ENCODE peak calls at places on chromosomes 16 and 17, in five cellular contexts. P is tibial artery, Y is A549, H is left ventricle myocardium inferior, L is H1. F is an unnamed sample.

GRCh38 chr17:13088666-13089065 is 70.8 kb upstream of the ELAC2 start:
- DNase-seq in P (no peak), Y (no peak), H (no peak), L (no peak), F (no peak)

GRCh38 chr16:75304521-75305363 is 53.3 kb upstream of the BCAR1 start:
- DNase-seq in P (peak; percentile 74), Y (peak; percentile 23), H (peak; percentile 41), L (no peak), F (peak; percentile 79)

GRCh38 chr16:57084257-57084770 is 8.1 kb upstream of the CPNE2 start:
- DNase-seq in P (peak; percentile 80), Y (peak; percentile 93), H (peak; percentile 55), L (peak; percentile 53), F (peak; percentile 73)

GRCh38 chr17:61127960-61128359 is 271.7 kb upstream of the TBX2 start:
- DNase-seq in P (no peak), Y (no peak), H (no peak), L (no peak), F (no peak)

GRCh38 chr17:77358801-77359716 is 218.3 kb downstream of the SEC14L1 start:
- DNase-seq in P (no peak), Y (no peak), H (no peak), L (no peak), F (no peak)

GRCh38 chr16:25095636-25096035 is 15.9 kb upstream of the LCMT1 start:
- DNase-seq in P (no peak), Y (no peak), H (no peak), L (no peak), F (no peak)

GRCh38 chr16:49890876-49891275 is 35.0 kb upstream of the ZNF423 start:
- DNase-seq in P (no peak), Y (no peak), H (no peak), L (peak; percentile 38), F (peak; percentile 63)

GRCh38 chr17:5563451-5563850 is 20.9 kb downstream of the NLRP1 start:
- DNase-seq in P (no peak), Y (no peak), H (no peak), L (no peak), F (no peak)

GRCh38 chr17:5422505-5422904 is 2.5 kb downstream of the RPAIN start:
- DNase-seq in P (no peak), Y (peak; percentile 50), H (no peak), L (no peak), F (no peak)

GRCh38 chr17:59406278-59406677 is 74.8 kb downstream of the YPEL2 start:
- DNase-seq in P (no peak), Y (no peak), H (no peak), L (no peak), F (no peak)

GRCh38 chr17:81128774-81129173 is 36.5 kb upstream of the PVALEF start:
- DNase-seq in P (no peak), Y (no peak), H (no peak), L (no peak), F (no peak)

GRCh38 chr16:1002399-1003161 is 21.0 kb downstream of the SOX8 start:
- DNase-seq in P (no peak), Y (peak; percentile 95), H (no peak), L (no peak), F (peak; percentile 39)

GRCh38 chr17:76562734-76563148 is 22.9 kb downstream of the PRCD start:
- DNase-seq in P (no peak), Y (no peak), H (no peak), L (no peak), F (no peak)

GRCh38 chr17:48835971-48836370 is 5.1 kb downstream of the CALCOCO2 start:
- DNase-seq in P (no peak), Y (no peak), H (no peak), L (no peak), F (no peak)
- H3K4me1 ChIP-seq in P (peaks cover 47% of the 10 kb centered on the region), Y (peaks cover 24% of the 10 kb centered on the region), H (peaks cover 100% of the 10 kb centered on the region), L (no peaks in the 10 kb centered on the region), F (peaks cover 29% of the 10 kb centered on the region)

GRCh38 chr17:53316073-53316472 is 506.7 kb upstream of the KIF2B start:
- DNase-seq in P (no peak), Y (no peak), H (no peak), L (no peak), F (no peak)

GRCh38 chr17:53313746-53314145 is 509.0 kb upstream of the KIF2B start:
- DNase-seq in P (no peak), Y (no peak), H (no peak), L (no peak), F (no peak)

GRCh38 chr17:53319947-53320346 is 502.8 kb upstream of the KIF2B start:
- DNase-seq in P (no peak), Y (no peak), H (no peak), L (no peak), F (no peak)

DNA sequence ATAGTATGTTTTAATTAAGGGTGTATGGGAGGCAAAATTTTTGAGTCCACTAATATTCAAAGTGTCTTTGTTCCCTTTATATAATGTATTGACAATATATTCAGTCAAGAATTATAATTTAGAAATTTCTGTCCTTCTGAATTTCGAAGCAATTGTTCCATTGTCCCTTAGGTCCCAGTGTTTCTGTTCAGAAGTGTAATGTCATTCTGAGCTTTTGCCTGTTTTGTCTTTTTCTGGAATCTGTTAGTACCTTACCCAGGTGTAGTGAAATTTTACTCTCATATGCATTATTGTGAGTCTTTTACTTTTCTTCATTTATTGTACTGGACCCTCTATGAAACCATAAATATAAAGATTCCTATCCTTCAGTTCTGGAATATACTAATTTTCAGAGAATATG is 505.7 kb upstream of the KIF2B start:
- DNase-seq in P (no peak), Y (no peak), H (no peak), L (no peak), F (no peak)
- H3K9me3 ChIP-seq in P (no peaks in the 10 kb centered on the region), Y (peaks cover 9% of the 10 kb centered on the region), H (peaks cover 32% of the 10 kb centered on the region), L (peaks cover 2% of the 10 kb centered on the region), F (no peaks in the 10 kb centered on the region)

DNA sequence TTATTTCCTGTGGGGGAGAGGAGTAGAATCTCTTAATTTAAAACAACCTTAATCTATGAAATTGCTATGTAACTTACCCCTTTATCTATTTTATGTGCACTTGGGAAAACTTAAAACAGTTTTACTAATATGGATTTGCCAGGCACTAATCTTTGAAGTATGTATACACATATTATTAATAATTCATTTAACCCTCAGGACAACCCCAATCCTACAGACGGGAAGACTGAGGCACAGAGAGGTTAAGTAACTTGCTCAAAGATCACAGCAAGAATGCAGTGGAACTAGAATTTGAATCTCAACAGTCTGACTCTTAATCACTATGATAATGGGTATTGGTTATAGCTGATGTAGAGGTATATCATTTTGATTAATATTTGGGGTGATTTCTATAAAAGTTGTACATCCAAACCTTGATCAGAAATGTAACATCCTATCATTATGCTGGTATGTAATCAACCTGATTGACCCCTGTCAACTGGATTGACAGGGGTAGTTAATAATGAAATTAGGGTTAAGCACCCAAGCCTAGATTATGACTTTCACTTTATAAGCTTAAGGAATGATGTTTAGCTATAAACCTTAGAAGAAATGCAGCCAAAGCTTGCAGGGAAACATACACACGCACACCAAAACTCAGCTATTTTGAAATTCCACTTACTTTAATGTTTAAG is 1.6 kb downstream of the MYO1D start:
- DNase-seq in P (no peak), Y (no peak), H (no peak), L (no peak), F (no peak)
- H3K4me3 ChIP-seq in P (peak overlapping the region; percentile 93), Y (peak overlapping the region; percentile 77), H (peak overlapping the region; percentile 92), L (peak overlapping the region; percentile 77), F (no peak overlapping the region)

GRCh38 chr16:85003076-85003475 is 8.3 kb downstream of the ZDHHC7 start:
- DNase-seq in P (no peak), Y (no peak), H (no peak), L (no peak), F (no peak)
- H3K4me1 ChIP-seq in P (peaks cover 82% of the 10 kb centered on the region), Y (peaks cover 91% of the 10 kb centered on the region), H (peaks cover 96% of the 10 kb centered on the region), L (peaks cover 2% of the 10 kb centered on the region), F (peaks cover 13% of the 10 kb centered on the region)